ENCODE peak calls at places on chromosome 1, in seven cellular contexts. I is K562, B is HepG2, W is suprapubic skin, V is stomach, K is transverse colon, H is GM12878. S is an unnamed sample.

GRCh38 chr1:244021427-244021826 is 29.7 kb upstream of the ZBTB18 start:
- DNase-seq in I (no peak), B (no peak), W (no peak), V (no peak), K (no peak), H (no peak), S (no peak)

GRCh38 chr1:230265200-230266115 is 160.7 kb downstream of the PGBD5 start:
- DNase-seq in I (no peak), B (no peak), W (peak), V (no peak), K (no peak), H (no peak), S (no peak)

GRCh38 chr1:236365999-236366570 is 28.0 kb upstream of the EDARADD start:
- DNase-seq in I (no peak), B (no peak), W (no peak), V (no peak), K (no peak), H (no peak), S (no peak)

GRCh38 chr1:17141441-17142197 is 22.4 kb upstream of the PADI2 start:
- DNase-seq in I (no peak), B (no peak), W (no peak), V (no peak), K (no peak), H (peak), S (no peak)

GRCh38 chr1:24673336-24673735 is 30.2 kb downstream of the SRRM1 start:
- DNase-seq in I (no peak), B (no peak), W (no peak), V (no peak), K (no peak), H (no peak), S (no peak)

GRCh38 chr1:11869650-11870207 is 11.0 kb upstream of the NPPB start:
- DNase-seq in I (no peak), B (no peak), W (no peak), V (no peak), K (no peak), H (no peak), S (no peak)

GRCh38 chr1:14945132-14946010 is 208.2 kb upstream of the TMEM51 start:
- DNase-seq in I (no peak), B (no peak), W (no peak), V (peak), K (peak), H (no peak), S (no peak)

GRCh38 chr1:85697895-85698294 is 10.3 kb downstream of the ZNHIT6 start:
- DNase-seq in I (no peak), B (no peak), W (no peak), V (no peak), K (no peak), H (no peak), S (no peak)

GRCh38 chr1:180343931-180344406 is 113.9 kb downstream of the LHX4 start:
- DNase-seq in I (peak), B (no peak), W (no peak), V (peak), K (peak), H (peak), S (no peak)

GRCh38 chr1:23837905-23838304 is 12.7 kb upstream of the HMGCL start:
- DNase-seq in I (no peak), B (no peak), W (peak), V (no peak), K (peak), H (no peak), S (no peak)

GRCh38 chr1:231107600-231108326 is 54.1 kb upstream of the TRIM67 start:
- DNase-seq in I (no peak), B (no peak), W (no peak), V (no peak), K (no peak), H (no peak), S (no peak)

GRCh38 chr1:244705268-244706234 is 52.6 kb downstream of the DESI2 start:
- DNase-seq in I (no peak), B (no peak), W (no peak), V (peak), K (no peak), H (no peak), S (no peak)

GRCh38 chr1:93581917-93582850 is 99.5 kb downstream of the BCAR3 start:
- DNase-seq in I (no peak), B (no peak), W (no peak), V (no peak), K (peak), H (no peak), S (no peak)

GRCh38 chr1:183304466-183305122 is 113.6 kb downstream of the NMNAT2 start:
- DNase-seq in I (no peak), B (no peak), W (no peak), V (no peak), K (no peak), H (no peak), S (no peak)

GRCh38 chr1:230978491-230979388 is at the start of the genes ARV1 and TTC13:
- DNase-seq in I (peak), B (peak), W (peak), V (peak), K (peak), H (peak), S (peak)

GRCh38 chr1:209455666-209456065 is 127.8 kb upstream of the CAMK1G start:
- DNase-seq in I (no peak), B (no peak), W (no peak), V (no peak), K (no peak), H (no peak), S (no peak)

GRCh38 chr1:77558591-77559164 is 123.8 kb downstream of the ZZZ3 start:
- DNase-seq in I (no peak), B (no peak), W (no peak), V (no peak), K (no peak), H (no peak), S (no peak)

GRCh38 chr1:218368686-218369085 is 23.6 kb downstream of the TGFB2 start:
- DNase-seq in I (no peak), B (no peak), W (no peak), V (no peak), K (no peak), H (no peak), S (no peak)

GRCh38 chr1:218364028-218364710 is 19.0 kb downstream of the TGFB2 start:
- DNase-seq in I (no peak), B (peak), W (no peak), V (peak), K (no peak), H (no peak), S (no peak)

GRCh38 chr1:218367118-218367517 is 22.0 kb downstream of the TGFB2 start:
- DNase-seq in I (no peak), B (peak), W (no peak), V (no peak), K (no peak), H (no peak), S (no peak)

GRCh38 chr1:218365600-218365999 is 20.5 kb downstream of the TGFB2 start:
- DNase-seq in I (no peak), B (no peak), W (peak), V (no peak), K (no peak), H (no peak), S (peak)

DNA sequence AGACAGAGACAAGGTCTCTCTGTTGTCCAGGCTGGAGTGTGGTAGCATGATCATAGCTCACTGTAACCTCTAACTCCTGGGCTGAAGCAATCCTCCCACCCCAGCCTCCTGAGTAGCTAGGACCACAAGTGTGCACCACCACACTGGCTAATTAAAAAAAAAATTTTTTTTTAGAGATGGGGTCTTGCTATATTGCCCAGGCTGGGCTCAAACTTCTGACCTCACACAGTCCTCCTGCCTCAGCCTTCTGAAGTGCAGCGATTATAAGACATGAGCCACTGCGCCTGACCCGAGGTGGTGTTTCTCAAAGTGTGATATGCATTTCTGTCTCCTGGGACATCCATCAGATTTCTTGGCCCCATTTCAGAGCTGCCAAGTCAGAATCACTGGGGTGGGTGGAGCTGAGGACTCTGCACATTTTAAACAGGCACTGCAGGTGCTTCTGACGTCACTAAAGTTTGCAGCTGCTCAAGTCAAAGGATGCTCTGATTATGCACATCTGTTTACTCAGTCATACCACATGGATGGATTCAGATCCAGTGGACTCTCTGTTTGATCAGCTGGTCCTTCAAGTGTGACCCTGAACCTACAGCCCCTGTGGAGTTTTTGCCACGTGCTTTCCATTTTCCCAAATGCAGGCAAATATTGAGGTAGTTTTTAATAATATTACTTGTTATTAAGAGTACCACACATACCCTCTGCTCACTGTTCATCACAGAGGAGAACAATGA is 21.4 kb downstream of the TGFB2 start:
- DNase-seq in I (no peak), B (peak), W (no peak), V (no peak), K (no peak), H (no peak), S (no peak)
- TF ChIP-seq EP300 in I (no peak), B (peak), W (no peak), V (no peak), K (no peak), H (no peak), S (no peak)

GRCh38 chr1:155208656-155209372 is at the start of gene MTX1:
- DNase-seq in I (peak), B (peak), W (peak), V (peak), K (peak), H (no peak), S (peak)
- TF ChIP-seq EP300 in I (peak), B (no peak), W (no peak), V (no peak), K (peak), H (peak), S (peak)

DNA sequence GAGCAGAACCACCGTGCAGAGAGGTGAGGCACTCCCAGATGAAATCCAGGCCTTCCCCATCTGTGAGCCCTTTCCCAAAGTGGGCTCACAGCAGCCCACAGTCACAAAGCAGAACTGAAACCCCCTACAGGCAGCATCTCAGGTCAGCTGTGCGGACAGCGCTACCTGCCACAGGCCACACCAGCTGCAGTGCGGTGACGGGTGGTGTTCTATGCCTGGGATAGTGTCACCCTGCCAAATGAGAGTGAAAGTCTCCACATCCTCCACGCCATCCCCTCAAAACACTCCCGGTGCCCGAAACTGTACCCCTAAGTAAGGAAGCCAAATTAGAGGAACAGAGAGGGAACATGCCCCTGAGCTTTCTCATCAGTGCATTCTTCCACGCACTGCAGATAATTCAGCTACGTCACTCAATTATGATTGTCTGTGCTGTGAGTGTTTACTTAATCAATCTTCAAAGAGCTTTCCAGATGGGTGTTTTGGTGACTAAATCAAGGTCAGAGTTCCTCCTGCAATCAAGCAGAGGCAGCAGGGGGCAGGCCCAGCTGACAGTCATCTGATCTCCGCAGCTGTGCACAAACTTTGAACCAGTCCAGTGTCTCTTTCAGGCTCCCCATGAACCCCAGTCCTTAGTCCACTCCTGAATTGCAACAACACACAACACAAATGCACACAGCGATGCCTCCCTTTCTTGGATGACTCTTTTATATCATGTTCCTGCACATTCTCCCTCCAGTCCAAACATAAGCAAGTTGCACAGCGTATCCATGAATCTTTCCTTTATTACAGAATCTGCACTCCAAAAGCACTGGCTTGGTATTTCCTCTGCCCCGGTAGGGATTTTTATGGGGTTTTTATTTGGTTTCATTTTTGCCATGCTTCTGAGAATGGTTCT is 150.0 kb downstream of the TOMM20 start:
- DNase-seq in I (peak), B (peak), W (peak), V (peak), K (peak), H (peak), S (peak)
- TF ChIP-seq EP300 in I (peak), B (peak), W (no peak), V (no peak), K (peak), H (peak), S (peak)

GRCh38 chr1:20786310-20787099 is 602 bp downstream of the HP1BP3 start:
- DNase-seq in I (peak), B (peak), W (peak), V (peak), K (peak), H (peak), S (peak)
- TF ChIP-seq EP300 in I (no peak), B (no peak), W (no peak), V (no peak), K (no peak), H (no peak), S (peak)